ENCODE peak calls at places on chromosomes 12 and 14, in ten cellular contexts. D, X, O, C, J, H, L, Z, N and B are unnamed samples.

GRCh38 chr12:68883151-68883550 is 49.8 kb downstream of the CPM start:
- DNase-seq in D (no peak), N (no peak), L (no peak), X (no peak), H (no peak), Z (no peak), C (no peak), O (no peak), J (no peak), B (no peak)

GRCh38 chr12:65121049-65121955 is at the start of gene WIF1:
- DNase-seq in Z (peak), L (peak), O (peak), N (no peak), J (peak), D (no peak), X (peak), H (peak), C (peak), B (peak)

GRCh38 chr14:68549966-68550705 is 242.7 kb downstream of the ZFP36L1 start:
- DNase-seq in D (no peak), Z (peak), H (no peak), C (peak), J (no peak), N (no peak), O (no peak), L (no peak), X (peak), B (no peak)

GRCh38 chr14:21987937-21988336 is 314.3 kb upstream of the OR4E1 start:
- DNase-seq in C (peak), J (peak), L (no peak), X (peak), N (no peak), D (no peak), Z (peak), O (peak), H (no peak), B (no peak)

GRCh38 chr14:74510211-74510931 is 16.8 kb downstream of the ISCA2 start:
- DNase-seq in C (peak), X (no peak), H (no peak), Z (no peak), O (peak), J (no peak), N (no peak), L (no peak), D (no peak), B (no peak)

GRCh38 chr12:109923038-109923437 is 23.0 kb downstream of the TCHP start:
- DNase-seq in N (no peak), O (no peak), D (no peak), H (no peak), L (no peak), J (no peak), X (no peak), C (no peak), Z (no peak), B (no peak)

GRCh38 chr12:109131522-109132050 is 15.2 kb downstream of the ACACB start:
- DNase-seq in H (no peak), Z (no peak), O (peak), J (no peak), C (no peak), X (no peak), D (no peak), N (no peak), L (no peak), B (no peak)

GRCh38 chr14:30443368-30444007 is 115.5 kb upstream of the G2E3 start:
- DNase-seq in X (peak), N (no peak), O (peak), C (peak), J (no peak), D (peak), H (no peak), Z (peak), L (no peak), B (no peak)

GRCh38 chr12:132448453-132448800 is 41.5 kb upstream of the FBRSL1 start:
- DNase-seq in O (no peak), Z (no peak), L (no peak), J (no peak), H (no peak), N (no peak), C (no peak), X (no peak), D (no peak), B (no peak)

GRCh38 chr14:38989917-38990546 is 113.0 kb downstream of the SEC23A start:
- DNase-seq in X (no peak), Z (no peak), N (no peak), D (no peak), C (no peak), H (no peak), L (no peak), O (no peak), J (no peak), B (peak)

GRCh38 chr12:57000393-57000792 is 6.0 kb downstream of the ZBTB39 start:
- DNase-seq in N (no peak), X (no peak), Z (no peak), J (no peak), O (no peak), H (no peak), L (no peak), D (no peak), C (no peak), B (no peak)

GRCh38 chr12:69569236-69569635 is 16.0 kb upstream of the CCT2 start:
- DNase-seq in O (no peak), H (no peak), L (no peak), J (no peak), X (peak), Z (no peak), N (no peak), D (no peak), C (peak), B (no peak)

GRCh38 chr14:90060312-90060964 is 1.4 kb upstream of the KCNK13 start:
- DNase-seq in H (peak), D (no peak), O (peak), Z (peak), X (peak), J (peak), N (peak), C (peak), L (peak), B (peak)

GRCh38 chr12:132414634-132415340 is 75.2 kb upstream of the FBRSL1 start:
- DNase-seq in H (peak), N (peak), J (peak), O (peak), D (peak), C (peak), Z (peak), X (peak), L (peak), B (peak)

GRCh38 chr12:108784270-108784669 is 53.0 kb upstream of the CORO1C start:
- DNase-seq in H (no peak), Z (peak), C (no peak), D (no peak), X (peak), J (no peak), O (peak), L (no peak), N (no peak), B (no peak)

GRCh38 chr14:96054661-96055060 is 15.5 kb downstream of the C14orf132 start:
- DNase-seq in N (no peak), O (no peak), Z (no peak), J (no peak), H (no peak), L (no peak), X (no peak), D (no peak), C (no peak), B (no peak)

GRCh38 chr14:31465113-31465512 is 7.8 kb upstream of the DTD2 start:
- DNase-seq in L (no peak), J (no peak), C (no peak), O (no peak), X (no peak), N (no peak), Z (no peak), D (no peak), H (no peak), B (no peak)

GRCh38 chr12:117970334-117970733 is 1.5 kb upstream of the KSR2 start:
- DNase-seq in O (no peak), X (no peak), J (no peak), Z (no peak), N (no peak), D (no peak), H (no peak), C (no peak), L (no peak), B (no peak)

GRCh38 chr14:31286456-31287293 is 79.1 kb upstream of the HECTD1 start:
- DNase-seq in H (no peak), D (no peak), C (no peak), O (peak), J (peak), N (no peak), L (no peak), Z (peak), X (no peak), B (no peak)

GRCh38 chr12:78194448-78194847 is 363.8 kb downstream of the NAV3 start:
- DNase-seq in O (no peak), X (peak), J (no peak), H (no peak), N (no peak), Z (no peak), L (no peak), D (peak), C (peak), B (no peak)

GRCh38 chr12:67515679-67516363 is 132.7 kb upstream of the DYRK2 start:
- DNase-seq in N (peak), H (no peak), J (peak), O (no peak), X (no peak), C (no peak), Z (no peak), D (no peak), L (no peak), B (peak)

GRCh38 chr12:41795910-41796309 is 348.8 kb downstream of the GXYLT1 start:
- DNase-seq in O (peak), C (no peak), X (no peak), Z (peak), N (no peak), L (no peak), J (no peak), D (no peak), H (no peak), B (no peak)

DNA sequence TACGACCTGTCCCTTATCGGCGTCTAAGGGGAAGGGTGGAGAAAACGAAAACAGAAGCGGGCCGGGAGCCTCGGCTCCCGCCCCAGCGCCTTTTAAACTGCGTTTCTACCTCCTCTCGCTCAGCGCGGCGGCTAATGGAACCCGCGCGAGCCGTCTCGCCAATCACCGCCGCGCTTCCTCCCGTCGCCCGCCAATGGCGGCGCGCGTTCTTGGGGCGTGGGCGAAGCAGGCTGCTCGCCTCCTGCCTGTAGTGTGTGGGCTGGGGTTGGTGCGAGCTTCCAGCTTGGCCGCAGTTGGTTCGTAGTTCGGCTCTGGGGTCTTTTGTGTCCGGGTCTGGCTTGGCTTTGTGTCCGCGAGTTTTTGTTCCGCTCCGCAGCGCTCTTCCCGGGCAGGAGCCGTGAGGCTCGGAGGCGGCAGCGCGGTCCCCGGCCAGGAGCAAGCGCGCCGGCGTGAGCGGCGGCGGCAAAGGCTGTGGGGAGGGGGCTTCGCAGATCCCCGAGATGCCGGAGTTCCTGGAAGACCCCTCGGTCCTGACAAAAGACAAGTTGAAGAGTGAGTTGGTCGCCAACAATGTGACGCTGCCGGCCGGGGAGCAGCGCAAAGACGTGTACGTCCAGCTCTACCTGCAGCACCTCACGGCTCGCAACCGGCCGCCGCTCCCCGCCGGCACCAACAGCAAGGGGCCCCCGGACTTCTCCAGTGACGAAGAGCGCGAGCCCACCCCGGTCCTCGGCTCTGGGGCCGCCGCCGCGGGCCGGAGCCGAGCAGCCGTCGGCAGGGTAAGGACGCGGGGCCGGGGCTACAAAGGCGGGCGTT is at the start of gene TMPO:
- DNase-seq in D (peak), O (peak), C (peak), J (peak), Z (peak), N (peak), X (peak), H (peak), L (peak), B (peak)
- TF ChIP-seq CTCF in D (no peak), O (no peak), C (no peak), J (no peak), Z (no peak), N (no peak), X (no peak), H (no peak), L (no peak), B (no peak)

GRCh38 chr12:24707379-24707778 is 241.5 kb downstream of the BCAT1 start:
- DNase-seq in J (no peak), Z (no peak), L (no peak), N (no peak), O (no peak), H (no peak), D (no peak), C (peak), X (peak), B (no peak)
- TF ChIP-seq CTCF in J (no peak), Z (no peak), L (no peak), N (no peak), O (no peak), H (no peak), D (no peak), C (no peak), X (no peak), B (no peak)

DNA sequence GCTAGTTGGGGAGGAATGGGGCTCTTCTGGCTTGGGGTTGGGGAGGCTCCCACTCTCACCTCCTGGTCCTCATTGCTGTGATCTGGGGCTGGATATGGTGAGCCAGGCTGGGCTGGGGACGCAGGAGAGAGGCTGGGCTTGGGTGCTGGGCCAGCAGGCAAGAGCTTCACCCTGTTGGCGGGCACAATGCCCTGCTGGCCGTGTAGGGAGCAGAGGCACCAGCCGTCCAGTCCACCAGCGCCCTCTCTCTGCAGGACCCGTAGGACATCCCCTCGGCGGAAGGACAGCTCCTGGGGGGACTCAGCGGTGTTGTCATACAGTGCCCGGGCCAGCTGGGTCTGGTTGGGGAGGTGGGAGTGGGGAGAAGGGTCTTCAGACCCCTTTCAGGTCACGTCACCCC is 4.5 kb downstream of the EFS start:
- DNase-seq in H (no peak), J (peak), X (no peak), Z (peak), L (no peak), C (no peak), D (no peak), N (no peak), O (no peak), B (no peak)
- TF ChIP-seq CTCF in H (no peak), J (no peak), X (no peak), Z (peak), L (no peak), C (peak), D (peak), N (no peak), O (no peak), B (no peak)

GRCh38 chr14:71122866-71123565 is 215.8 kb downstream of the PCNX1 start:
- DNase-seq in C (no peak), O (no peak), X (no peak), H (no peak), L (no peak), N (no peak), J (no peak), Z (no peak), D (no peak), B (no peak)

GRCh38 chr14:71119832-71120231 is 212.6 kb downstream of the PCNX1 start:
- DNase-seq in L (no peak), H (no peak), J (no peak), D (no peak), O (no peak), Z (no peak), X (no peak), C (no peak), N (no peak), B (no peak)

GRCh38 chr14:71119075-71119474 is 211.8 kb downstream of the PCNX1 start:
- DNase-seq in X (peak), N (no peak), O (no peak), D (no peak), H (no peak), C (peak), Z (no peak), L (no peak), J (peak), B (no peak)

GRCh38 chr14:71121711-71122110 is 214.5 kb downstream of the PCNX1 start:
- DNase-seq in Z (no peak), O (no peak), J (no peak), X (no peak), D (no peak), C (no peak), L (no peak), N (no peak), H (no peak), B (no peak)

DNA sequence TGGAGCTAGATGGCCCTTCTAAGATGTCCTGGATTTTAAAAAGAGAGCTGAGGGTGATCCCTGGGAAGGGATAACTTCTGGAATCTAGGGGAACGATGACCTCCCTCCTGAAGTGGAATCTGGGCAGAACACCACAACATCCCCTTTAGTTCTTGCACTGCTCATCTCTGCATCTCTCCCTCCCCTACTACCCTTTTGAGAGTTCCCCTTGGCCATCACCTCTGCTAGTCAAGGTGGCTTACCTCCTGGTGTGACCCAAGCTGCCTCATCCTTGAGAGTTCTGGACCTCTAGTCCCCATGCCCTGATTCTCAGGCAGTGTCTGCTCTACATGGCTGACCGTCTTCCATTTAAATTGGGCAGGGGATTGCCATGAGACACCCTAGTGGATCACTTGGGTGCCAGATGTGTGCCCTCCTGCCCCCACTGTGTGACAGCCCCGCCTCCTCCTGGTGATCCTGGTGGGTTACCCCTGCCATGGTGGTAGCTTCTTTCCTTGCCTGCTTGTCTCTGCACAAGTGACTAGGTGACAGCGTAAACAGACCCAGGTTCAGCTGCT is 216.4 kb downstream of the PCNX1 start:
- DNase-seq in H (no peak), C (no peak), J (no peak), D (no peak), O (no peak), Z (no peak), L (no peak), N (no peak), X (no peak), B (no peak)
- TF ChIP-seq CTCF in H (no peak), C (no peak), J (no peak), D (no peak), O (no peak), Z (no peak), L (no peak), N (no peak), X (no peak), B (no peak)